ENCODE peak calls at places on chromosomes 4 and X, in nine cellular contexts. V is astrocyte of the spinal cord; M is lung; Y is NCI-H2081; U is activated CD4-positive, alpha-beta T cell treated with anti-CD3 and anti-CD28 coated beads for 1 hour; D is stimulated activated CD4-positive, alpha-beta T cell treated with anti-CD3 and anti-CD28 coated beads, Interleukin-4, amount 100 ng/mL, for 48 hours; H is T-helper 9 cell; F is germinal center; P is DMS 273 treated with DMSO at 0.1 percent for 48 hours. E is an unnamed sample.

GRCh38 chr4:143406523-143406922 is 69.8 kb downstream of the GAB1 start:
- DNase-seq in V (peak; percentile 69), M (peak; percentile 57), Y (no peak), U (no peak), D (peak; percentile 14), H (no peak), F (no peak), P (no peak), E (no peak)

GRCh38 chr4:8044699-8045098 is 105.0 kb upstream of the AFAP1 start:
- DNase-seq in V (no peak), M (no peak), Y (peak; percentile 100), U (no peak), D (no peak), H (no peak), F (no peak), P (no peak), E (peak; percentile 93)

GRCh38 chr4:3328814-3329663 is 36.2 kb downstream of the RGS12 start:
- DNase-seq in V (no peak), M (no peak), Y (no peak), U (no peak), D (no peak), H (no peak), F (no peak), P (no peak), E (no peak)

GRCh38 chr4:102557636-102558035 is 56.5 kb downstream of the NFKB1 start:
- DNase-seq in V (no peak), M (no peak), Y (no peak), U (no peak), D (no peak), H (no peak), F (no peak), P (no peak), E (no peak)

GRCh38 chrX:51803833-51804232 is 60.6 kb downstream of the GSPT2 start:
- DNase-seq in V (no peak), M (no peak), Y (no peak), U (no peak), D (no peak), H (no peak), F (no peak), P (no peak), E (no peak)

GRCh38 chrX:96837808-96838207 is 45.9 kb upstream of the RPA4 start:
- DNase-seq in V (peak; percentile 5), M (no peak), Y (no peak), U (no peak), D (no peak), H (no peak), F (no peak), P (no peak), E (no peak)

GRCh38 chrX:42398967-42399631 is 378.9 kb downstream of the PPP1R2C start:
- DNase-seq in V (no peak), M (no peak), Y (no peak), U (no peak), D (no peak), H (no peak), F (no peak), P (no peak), E (no peak)

GRCh38 chrX:85107407-85107806 is 103.7 kb downstream of the APOOL start:
- DNase-seq in V (no peak), M (no peak), Y (no peak), U (no peak), D (no peak), H (no peak), F (no peak), P (no peak), E (no peak)

GRCh38 chr4:70196855-70197254 is 1.3 kb downstream of the ODAM start:
- DNase-seq in V (no peak), M (no peak), Y (no peak), U (no peak), D (no peak), H (no peak), F (no peak), P (no peak), E (no peak)